ENCODE peak calls at places on chromosome 22, in ten cellular contexts. E, P, J, S, N, X, L, W, D and F are unnamed samples.

GRCh38 chr22:40323681-40324083 is 22.6 kb upstream of the ADSL start:
- DNase-seq in L (no peak), E (no peak), X (no peak), S (no peak), D (no peak), W (no peak), J (no peak), N (no peak), P (no peak), F (no peak)

GRCh38 chr22:46596819-46597218 is 23.4 kb upstream of the GRAMD4 start:
- DNase-seq in J (no peak), P (no peak), W (no peak), L (no peak), S (no peak), E (no peak), X (peak), N (no peak), D (no peak), F (no peak)

GRCh38 chr22:19488884-19489843 is 9.4 kb downstream of the CDC45 start:
- DNase-seq in P (no peak), W (no peak), J (no peak), E (peak), X (no peak), S (peak), L (no peak), N (no peak), D (no peak), F (no peak)

GRCh38 chr22:40407831-40408717 is 37.7 kb downstream of the SGSM3 start:
- DNase-seq in D (no peak), N (no peak), S (no peak), J (no peak), W (no peak), E (no peak), X (no peak), L (no peak), P (no peak), F (no peak)

GRCh38 chr22:19467912-19468311 is 11.1 kb downstream of the UFD1 start:
- DNase-seq in P (no peak), S (no peak), W (no peak), E (no peak), D (no peak), L (no peak), N (no peak), X (no peak), J (no peak), F (no peak)

GRCh38 chr22:22925146-22925794 is 37.7 kb downstream of the IGLL5 start:
- DNase-seq in W (no peak), N (no peak), E (no peak), S (no peak), D (no peak), J (no peak), X (no peak), L (no peak), P (no peak), F (no peak)

GRCh38 chr22:36891646-36892045 is 21.8 kb upstream of the CSF2RB start:
- DNase-seq in L (no peak), X (no peak), J (no peak), D (no peak), N (no peak), S (no peak), E (no peak), P (no peak), W (no peak), F (no peak)

GRCh38 chr22:37581534-37581933 is 1.6 kb upstream of the LGALS2 start:
- DNase-seq in E (no peak), S (no peak), P (no peak), W (no peak), L (no peak), D (no peak), N (no peak), J (peak), X (peak), F (no peak)

GRCh38 chr22:40345271-40345670 is 1.0 kb upstream of the ADSL start:
- DNase-seq in P (no peak), E (no peak), D (peak), N (no peak), X (peak), L (no peak), S (peak), W (no peak), J (no peak), F (no peak)

GRCh38 chr22:22810018-22810427 is 77.6 kb upstream of the IGLL5 start:
- DNase-seq in E (no peak), W (no peak), X (no peak), L (no peak), P (peak), S (peak), N (peak), J (peak), D (peak), F (no peak)

GRCh38 chr22:48405741-48406140 is 1421.9 kb downstream of the BRD1 start:
- DNase-seq in D (no peak), S (no peak), X (no peak), N (no peak), P (no peak), L (no peak), J (no peak), W (no peak), E (no peak), F (no peak)

GRCh38 chr22:37225481-37225880 is 13.2 kb upstream of the SSTR3 start:
- DNase-seq in D (no peak), X (no peak), N (no peak), L (no peak), J (no peak), S (no peak), E (no peak), W (no peak), P (no peak), F (no peak)

GRCh38 chr22:19535001-19535400 is 10.8 kb upstream of the CLDN5 start:
- DNase-seq in J (no peak), X (no peak), N (no peak), E (no peak), S (no peak), D (no peak), P (no peak), L (no peak), W (no peak), F (no peak)

GRCh38 chr22:27223317-27224177 is 566.2 kb downstream of the MIAT start:
- DNase-seq in E (peak), S (peak), X (peak), P (no peak), L (no peak), D (no peak), W (no peak), J (no peak), N (no peak), F (peak)

GRCh38 chr22:47192651-47193437 is 430.4 kb downstream of the TBC1D22A start:
- DNase-seq in E (no peak), X (peak), J (no peak), S (no peak), D (no peak), N (no peak), P (no peak), L (no peak), W (peak), F (peak)

GRCh38 chr22:48738204-48738980 is 1089.3 kb downstream of the BRD1 start:
- DNase-seq in D (no peak), E (no peak), S (no peak), J (no peak), L (no peak), X (no peak), P (no peak), N (no peak), W (peak), F (no peak)

DNA sequence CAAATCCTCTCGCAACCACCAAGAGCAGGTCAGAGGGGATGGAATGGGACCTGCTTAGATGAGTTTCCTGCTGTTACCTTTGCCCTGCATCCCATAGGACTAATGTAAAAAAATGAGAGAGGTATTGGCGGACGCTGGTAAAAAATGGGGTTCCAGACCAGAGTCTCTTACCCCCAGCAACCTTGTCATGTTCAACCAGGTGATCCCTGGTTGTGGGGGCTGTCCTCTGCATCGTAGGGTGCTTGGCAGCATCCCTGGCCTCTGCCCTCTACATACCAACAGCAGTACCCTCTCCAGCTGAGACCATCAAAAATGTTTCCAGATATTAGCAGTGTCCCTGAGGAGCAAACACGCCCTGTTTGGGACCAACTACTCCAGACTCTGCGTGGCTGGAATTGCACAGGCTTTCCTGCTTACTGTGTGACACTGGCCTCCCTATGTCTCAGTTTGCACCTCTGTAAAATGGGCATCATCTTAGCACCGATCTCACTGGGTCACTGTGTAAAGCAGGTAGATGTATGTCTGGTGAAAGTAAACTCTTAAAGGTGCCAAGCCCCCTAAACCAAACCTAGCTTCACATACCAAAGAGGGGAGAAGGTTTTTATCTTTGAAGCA is 1.5 kb downstream of the APOL6 start:
- DNase-seq in P (no peak), S (no peak), E (no peak), J (no peak), L (no peak), X (no peak), W (no peak), D (no peak), N (no peak), F (no peak)
- H3K4me3 ChIP-seq in P (peak), S (no peak), E (no peak), J (peak), L (peak), X (peak), W (peak), D (peak), N (peak), F (peak)

DNA sequence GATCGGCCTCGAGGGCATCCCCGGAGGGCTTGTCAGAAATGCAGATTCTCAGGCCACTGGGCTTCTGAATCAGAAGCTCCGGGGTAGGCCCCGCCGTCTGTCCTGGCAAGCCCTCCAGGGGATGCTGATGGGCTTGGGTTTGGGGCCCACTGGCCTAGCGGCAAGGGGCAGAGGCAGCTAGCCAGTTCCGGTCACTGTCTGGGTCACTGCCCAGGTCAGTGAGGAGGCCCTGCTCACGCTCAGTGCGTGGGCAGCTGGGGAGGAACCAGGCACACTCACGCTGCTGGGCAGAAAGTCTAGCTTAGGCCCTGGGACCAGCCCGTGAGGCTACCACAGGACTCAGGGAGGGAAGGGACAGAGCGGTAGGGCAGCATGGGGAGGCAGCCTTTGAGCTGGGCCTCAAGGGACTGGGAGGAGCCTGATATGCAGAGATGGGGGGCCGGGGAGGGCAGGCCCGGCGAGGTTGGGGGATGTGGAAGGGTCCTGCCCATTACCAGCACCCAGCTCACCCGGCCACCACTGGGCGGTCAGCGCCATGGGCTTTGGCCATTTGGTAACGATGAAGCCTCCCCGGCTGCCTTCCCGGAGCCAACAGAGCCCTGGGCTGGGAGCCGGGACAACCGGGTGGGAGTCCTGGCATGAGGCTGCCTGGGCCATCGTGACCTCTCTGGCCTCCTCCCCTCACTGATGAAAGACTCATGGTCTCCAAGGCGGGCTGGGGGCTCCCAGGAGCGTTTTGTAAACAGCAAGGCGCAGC is 14.2 kb downstream of the SHISAL1 start:
- DNase-seq in E (no peak), W (no peak), L (no peak), P (no peak), X (no peak), N (no peak), D (no peak), J (no peak), S (no peak), F (no peak)
- H3K27ac ChIP-seq in E (no peak), W (no peak), L (no peak), P (no peak), X (no peak), N (no peak), D (no peak), J (no peak), S (no peak), F (no peak)

DNA sequence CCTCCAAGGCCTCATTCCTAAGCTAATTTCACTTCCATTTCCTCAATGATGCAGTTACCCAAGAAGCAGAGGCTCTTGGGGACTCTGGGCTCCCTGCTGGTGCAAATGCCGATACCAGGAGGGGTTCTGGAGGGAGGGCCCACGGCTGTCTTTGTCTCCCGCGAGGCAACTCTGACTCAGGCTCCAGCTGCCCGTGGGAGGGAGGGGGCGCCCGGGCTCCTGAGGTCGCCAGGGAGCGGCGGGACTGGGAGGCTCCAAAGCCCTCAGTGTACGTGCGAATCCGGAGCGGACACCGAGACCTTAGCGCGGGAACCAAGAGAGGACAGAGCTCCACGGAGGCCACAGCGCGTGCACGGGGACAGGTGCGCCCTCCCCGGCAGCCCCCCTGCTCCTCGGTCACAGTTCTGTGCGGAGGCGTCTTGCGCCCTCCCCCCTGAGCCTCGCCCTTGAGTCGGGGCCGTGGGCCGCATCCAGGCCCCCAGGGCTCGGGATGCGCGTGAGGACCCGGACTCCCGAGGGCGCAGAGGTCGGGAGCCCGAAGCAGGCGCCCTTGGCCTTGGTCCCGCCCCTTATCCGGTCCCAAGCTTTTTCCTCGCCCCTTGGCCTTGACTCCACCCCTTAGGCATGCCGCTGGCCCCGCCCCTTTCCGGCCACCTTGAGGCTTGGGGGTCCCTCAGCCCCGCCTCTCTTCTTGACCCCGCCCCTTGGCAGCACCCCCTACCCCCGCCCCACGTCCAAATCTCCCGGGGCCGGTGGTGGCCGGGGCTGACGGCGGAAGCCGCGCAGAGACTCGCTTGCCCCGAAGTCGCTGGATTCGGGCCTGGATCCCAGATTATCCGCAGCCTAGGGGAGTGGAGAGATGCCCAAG is 4.7 kb upstream of the SHISA8 start:
- DNase-seq in N (no peak), W (no peak), L (no peak), S (peak), X (peak), P (peak), E (peak), D (no peak), J (peak), F (no peak)
- H3K4me3 ChIP-seq in N (peak), W (peak), L (peak), S (peak), X (no peak), P (no peak), E (peak), D (peak), J (peak), F (peak)

DNA sequence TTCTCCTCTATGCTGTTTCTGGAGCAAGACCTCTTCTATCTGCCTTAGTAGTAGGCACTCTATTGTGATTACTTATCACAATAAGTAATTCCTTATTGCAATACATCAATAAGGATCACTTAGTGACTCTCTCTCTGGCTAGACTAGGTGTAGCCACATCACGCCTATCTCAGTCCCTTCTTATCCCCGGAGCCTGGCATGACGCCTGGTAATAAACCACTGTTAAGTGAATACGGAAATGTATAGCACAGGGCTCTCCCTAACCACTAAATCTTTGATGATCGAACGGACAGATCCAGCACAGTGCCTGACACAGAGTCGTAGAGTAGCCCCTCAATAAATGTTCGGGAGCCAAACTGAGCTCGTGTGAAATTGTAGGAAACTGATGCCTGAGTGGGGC is 143.3 kb downstream of the FBXO7 start:
- DNase-seq in L (no peak), W (no peak), D (no peak), X (no peak), N (no peak), P (no peak), S (no peak), E (no peak), J (no peak), F (no peak)
- H3K27ac ChIP-seq in L (peak), W (peak), D (no peak), X (no peak), N (no peak), P (no peak), S (peak), E (no peak), J (peak), F (peak)

GRCh38 chr22:50677493-50678217 is 5.0 kb downstream of the SHANK3 start:
- DNase-seq in D (no peak), P (no peak), X (no peak), E (no peak), J (no peak), L (no peak), N (no peak), W (no peak), S (no peak), F (peak)
- H3K4me3 ChIP-seq in D (no peak), P (no peak), X (no peak), E (no peak), J (peak), L (no peak), N (no peak), W (no peak), S (no peak), F (peak)

DNA sequence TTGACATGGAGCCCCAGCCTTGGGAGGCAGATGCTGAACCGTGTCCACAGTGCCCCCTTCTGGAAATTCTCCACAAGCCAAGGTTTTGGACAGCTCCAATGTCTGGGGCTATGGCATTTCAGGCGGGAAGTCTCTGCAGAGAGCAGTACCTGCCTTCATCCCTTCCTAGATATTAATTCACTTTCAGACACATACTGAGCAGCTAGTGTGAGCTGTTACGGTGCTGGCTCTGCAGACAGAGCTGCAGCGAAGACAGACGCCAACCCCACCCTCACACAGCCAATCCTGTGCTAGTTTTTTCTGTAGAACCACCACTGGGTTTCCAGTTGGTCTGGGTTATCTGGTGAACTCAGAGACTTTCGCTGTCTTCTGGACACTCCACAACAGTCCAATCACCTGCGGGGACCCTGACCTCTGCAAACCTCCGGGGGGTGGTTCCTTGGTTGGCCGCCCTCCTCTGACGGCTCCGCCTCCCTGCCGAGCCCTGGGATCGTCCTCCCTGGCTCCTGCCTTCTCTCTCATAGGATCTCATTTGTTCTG is 9.1 kb downstream of the LMF2 start:
- DNase-seq in W (no peak), X (peak), D (peak), S (peak), P (no peak), L (no peak), J (no peak), E (peak), N (peak), F (no peak)
- H3K27ac ChIP-seq in W (no peak), X (no peak), D (no peak), S (no peak), P (no peak), L (no peak), J (no peak), E (no peak), N (no peak), F (no peak)

GRCh38 chr22:21626073-21626734 is 3.6 kb downstream of the YDJC start:
- DNase-seq in L (no peak), P (no peak), N (no peak), W (no peak), D (no peak), X (no peak), S (no peak), J (no peak), E (no peak), F (no peak)

GRCh38 chr22:21629262-21630149 is at the start of gene YDJC:
- DNase-seq in N (peak), D (peak), L (peak), J (peak), X (peak), S (peak), P (peak), W (peak), E (peak), F (peak)

GRCh38 chr22:21631025-21631424 is 1.2 kb upstream of the YDJC start:
- DNase-seq in X (no peak), E (no peak), N (no peak), D (no peak), L (no peak), P (no peak), S (no peak), W (no peak), J (no peak), F (no peak)

GRCh38 chr22:21626735-21627469 is 2.9 kb downstream of the YDJC start:
- DNase-seq in N (no peak), W (no peak), X (no peak), L (no peak), J (no peak), E (no peak), S (no peak), D (no peak), P (no peak), F (no peak)

DNA sequence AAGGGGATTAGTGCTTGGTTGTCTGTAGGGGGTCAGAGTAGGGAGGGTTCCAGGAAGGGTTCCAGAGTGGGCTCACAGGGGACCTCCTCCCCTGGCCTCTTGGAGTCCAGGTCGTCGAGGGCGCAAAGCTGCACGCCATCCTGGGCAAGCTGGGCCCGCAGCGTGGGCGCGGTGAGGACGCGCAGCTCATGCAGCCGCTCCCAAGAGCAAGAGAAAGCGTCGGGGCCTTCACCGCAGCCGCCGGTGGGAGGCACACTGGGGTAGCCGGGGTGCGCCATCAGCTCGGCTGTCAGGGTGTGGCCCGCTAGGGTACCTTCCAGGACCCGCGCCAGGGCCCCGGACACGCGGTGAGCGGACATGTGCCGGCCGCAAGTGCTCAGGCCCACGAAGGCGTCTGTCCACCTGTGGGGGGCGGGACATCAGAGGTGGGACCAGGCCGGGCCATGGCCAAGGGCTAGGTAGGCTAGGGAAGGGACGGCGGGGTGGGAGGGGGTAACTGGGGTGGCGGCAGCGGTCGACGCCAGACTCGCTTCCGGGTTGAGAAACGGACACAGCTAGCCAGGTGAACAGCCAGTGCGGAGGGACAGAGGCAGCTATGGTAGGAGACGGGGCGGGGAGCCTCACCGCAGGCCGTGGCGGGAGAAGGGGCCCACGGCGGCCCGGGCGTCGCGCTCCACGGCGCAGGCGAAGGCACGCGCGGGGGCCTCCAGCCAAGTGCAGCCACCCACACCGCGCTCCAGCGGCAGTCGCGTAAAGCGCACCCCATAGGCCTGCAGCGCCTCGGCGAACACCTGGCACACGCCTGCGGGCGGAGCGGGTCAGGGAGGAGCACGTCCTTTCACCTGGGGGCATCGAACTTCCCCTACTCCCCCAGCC is 1.2 kb downstream of the YDJC start:
- DNase-seq in J (no peak), S (no peak), P (peak), W (no peak), E (no peak), X (no peak), D (no peak), N (no peak), L (no peak), F (no peak)
- H3K4me3 ChIP-seq in J (peak), S (peak), P (peak), W (peak), E (peak), X (peak), D (peak), N (peak), L (peak), F (peak)